ENCODE peak calls at places on chromosomes 4 and X, in four cellular contexts. One of them, this sample, is unnamed.

GRCh38 chr4:100486496-100486895 is 31.3 kb downstream of the EMCN start:
- DNase-seq in AG04450: no peak
- DNase-seq in psoas muscle: no peak
- DNase-seq in lower leg skin: no peak
- DNase-seq in this sample: no peak

GRCh38 chr4:2363056-2363719 is 55.3 kb downstream of the ZFYVE28 start:
- DNase-seq in psoas muscle: peak
- DNase-seq in AG04450: no peak
- DNase-seq in lower leg skin: no peak
- DNase-seq in this sample: no peak

GRCh38 chr4:121308328-121308663 is 72.5 kb downstream of the QRFPR start:
- DNase-seq in lower leg skin: no peak
- DNase-seq in AG04450: no peak
- DNase-seq in psoas muscle: no peak
- DNase-seq in this sample: no peak

GRCh38 chrX:68999351-68999750 is 165.9 kb downstream of the PJA1 start:
- DNase-seq in lower leg skin: peak
- DNase-seq in psoas muscle: no peak
- DNase-seq in AG04450: no peak
- DNase-seq in this sample: no peak

GRCh38 chrX:118520858-118521206 is 25.2 kb downstream of the DOCK11 start:
- DNase-seq in AG04450: no peak
- DNase-seq in psoas muscle: no peak
- DNase-seq in lower leg skin: no peak
- DNase-seq in this sample: no peak

GRCh38 chr4:136823020-136823419 is 709.3 kb downstream of the PCDH18 start:
- DNase-seq in psoas muscle: no peak
- DNase-seq in lower leg skin: no peak
- DNase-seq in AG04450: no peak
- DNase-seq in this sample: no peak

GRCh38 chr4:6905501-6905900 is 4.1 kb upstream of the TBC1D14 start:
- DNase-seq in AG04450: no peak
- DNase-seq in psoas muscle: no peak
- DNase-seq in lower leg skin: peak
- DNase-seq in this sample: no peak

GRCh38 chr4:98659106-98659592 is 738 bp upstream of the TSPAN5 start:
- DNase-seq in AG04450: no peak
- DNase-seq in lower leg skin: no peak
- DNase-seq in psoas muscle: no peak
- DNase-seq in this sample: no peak

GRCh38 chr4:88803600-88804096 is 106.0 kb upstream of the NAP1L5 start:
- DNase-seq in AG04450: peak
- DNase-seq in psoas muscle: no peak
- DNase-seq in lower leg skin: no peak
- DNase-seq in this sample: no peak

GRCh38 chrX:65407157-65407626 is 127.4 kb downstream of the LAS1L start:
- DNase-seq in AG04450: no peak
- DNase-seq in lower leg skin: no peak
- DNase-seq in psoas muscle: no peak
- DNase-seq in this sample: no peak

GRCh38 chrX:149513713-149514427 is 8.8 kb upstream of the IDS start:
- DNase-seq in lower leg skin: peak
- DNase-seq in AG04450: no peak
- DNase-seq in psoas muscle: no peak
- DNase-seq in this sample: no peak

GRCh38 chrX:14832591-14832990 is 40.3 kb downstream of the FANCB start:
- DNase-seq in lower leg skin: no peak
- DNase-seq in psoas muscle: no peak
- DNase-seq in AG04450: no peak
- DNase-seq in this sample: no peak

GRCh38 chr4:140876597-140877364 is 120.6 kb upstream of the TBC1D9 start:
- DNase-seq in psoas muscle: no peak
- DNase-seq in lower leg skin: no peak
- DNase-seq in AG04450: peak
- DNase-seq in this sample: no peak

GRCh38 chr4:140611854-140612253 is 43.1 kb upstream of the UCP1 start:
- DNase-seq in lower leg skin: no peak
- DNase-seq in psoas muscle: no peak
- DNase-seq in AG04450: no peak
- DNase-seq in this sample: no peak

GRCh38 chrX:125627676-125628075 is 308.0 kb downstream of the TEX13C start:
- DNase-seq in lower leg skin: no peak
- DNase-seq in AG04450: no peak
- DNase-seq in psoas muscle: no peak
- DNase-seq in this sample: no peak

GRCh38 chrX:139890991-139891700 is 41.7 kb downstream of the ATP11C start:
- DNase-seq in psoas muscle: no peak
- DNase-seq in lower leg skin: no peak
- DNase-seq in AG04450: peak
- DNase-seq in this sample: no peak

GRCh38 chr4:111937368-111937767 is 207.9 kb upstream of the FAM241A start:
- DNase-seq in AG04450: no peak
- DNase-seq in psoas muscle: no peak
- DNase-seq in lower leg skin: no peak
- DNase-seq in this sample: no peak

GRCh38 chrX:110852180-110852579 is 56.6 kb upstream of the CHRDL1 start:
- DNase-seq in lower leg skin: no peak
- DNase-seq in AG04450: no peak
- DNase-seq in psoas muscle: no peak
- DNase-seq in this sample: no peak

GRCh38 chr4:212438-213174 is 88.3 kb downstream of the ZNF718 start:
- DNase-seq in AG04450: peak
- DNase-seq in lower leg skin: no peak
- DNase-seq in psoas muscle: peak
- DNase-seq in this sample: peak

GRCh38 chrX:14003876-14004425 is 25.7 kb downstream of the GEMIN8 start:
- DNase-seq in lower leg skin: no peak
- DNase-seq in psoas muscle: no peak
- DNase-seq in AG04450: no peak
- DNase-seq in this sample: no peak

GRCh38 chr4:7423801-7424552 is 10.8 kb downstream of the PSAPL1 start:
- DNase-seq in lower leg skin: peak
- DNase-seq in AG04450: no peak
- DNase-seq in psoas muscle: no peak
- DNase-seq in this sample: no peak

GRCh38 chr4:52107336-52107735 is 56.2 kb downstream of the SPATA18 start:
- DNase-seq in AG04450: no peak
- DNase-seq in psoas muscle: no peak
- DNase-seq in lower leg skin: no peak
- DNase-seq in this sample: no peak

GRCh38 chrX:136035663-136036062 is 50.4 kb downstream of the SLC9A6 start:
- DNase-seq in lower leg skin: no peak
- DNase-seq in AG04450: no peak
- DNase-seq in psoas muscle: no peak
- DNase-seq in this sample: no peak

GRCh38 chr4:185283723-185284122 is 74.3 kb downstream of the SNX25 start:
- DNase-seq in AG04450: no peak
- DNase-seq in lower leg skin: no peak
- DNase-seq in psoas muscle: no peak
- DNase-seq in this sample: no peak

GRCh38 chrX:47218920-47219815 is 687 bp downstream of the CDK16 start:
- DNase-seq in psoas muscle: peak
- DNase-seq in AG04450: no peak
- DNase-seq in lower leg skin: peak
- DNase-seq in this sample: no peak

GRCh38 chr4:109171098-109171497 is 131.4 kb downstream of the COL25A1 start:
- DNase-seq in AG04450: no peak
- DNase-seq in lower leg skin: no peak
- DNase-seq in psoas muscle: no peak
- DNase-seq in this sample: no peak

GRCh38 chr4:109166586-109166985 is 135.9 kb downstream of the COL25A1 start:
- DNase-seq in lower leg skin: no peak
- DNase-seq in psoas muscle: no peak
- DNase-seq in AG04450: no peak
- DNase-seq in this sample: no peak

GRCh38 chr4:109172301-109172700 is 130.2 kb downstream of the COL25A1 start:
- DNase-seq in psoas muscle: no peak
- DNase-seq in lower leg skin: no peak
- DNase-seq in AG04450: no peak
- DNase-seq in this sample: no peak

GRCh38 chr4:109166126-109166525 is 136.3 kb downstream of the COL25A1 start:
- DNase-seq in lower leg skin: no peak
- DNase-seq in psoas muscle: no peak
- DNase-seq in AG04450: no peak
- DNase-seq in this sample: no peak

DNA sequence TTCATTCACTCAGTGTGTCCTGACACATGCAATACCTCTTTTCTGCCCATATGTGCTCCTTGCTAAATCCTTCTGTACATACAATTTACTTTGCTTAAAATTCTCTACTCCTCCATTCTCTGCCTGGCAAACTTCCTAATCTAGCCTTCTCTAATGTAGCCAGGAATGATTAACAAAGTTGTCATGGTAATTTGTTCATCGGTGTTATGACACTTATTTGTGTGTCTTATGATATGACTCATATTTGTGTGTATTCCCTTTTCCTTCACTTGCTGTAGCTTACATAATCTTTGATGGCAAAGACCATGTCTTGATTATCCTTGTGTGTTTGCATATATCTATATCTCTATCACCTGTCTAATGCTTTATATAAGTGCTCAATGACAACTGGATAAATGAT is 133.3 kb downstream of the COL25A1 start:
- DNase-seq in AG04450: no peak
- DNase-seq in lower leg skin: no peak
- DNase-seq in psoas muscle: no peak
- DNase-seq in this sample: no peak
- TF ChIP-seq CTCF in AG04450: no peak
- TF ChIP-seq CTCF in lower leg skin: no peak
- TF ChIP-seq CTCF in psoas muscle: no peak
- TF ChIP-seq CTCF in this sample: no peak

DNA sequence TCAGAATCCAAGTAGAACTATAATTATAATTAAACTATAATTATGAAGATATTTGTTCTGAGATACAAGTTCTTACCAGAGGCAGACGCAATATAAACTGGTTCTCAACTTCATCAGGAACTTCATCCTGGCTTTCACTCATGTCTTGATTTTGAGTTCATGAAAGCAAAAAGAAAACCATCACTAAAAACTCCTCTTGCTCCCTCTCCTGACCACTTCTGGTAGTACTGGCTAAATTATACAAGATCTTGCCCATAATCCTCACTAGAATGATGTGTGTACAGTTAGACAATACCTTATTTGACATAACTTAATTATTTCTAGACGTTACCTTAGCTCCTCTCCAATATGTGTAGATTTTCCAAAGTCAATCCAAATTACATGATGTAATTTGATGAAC is 3.7 kb downstream of the TAF7L start:
- DNase-seq in psoas muscle: no peak
- DNase-seq in AG04450: peak
- DNase-seq in lower leg skin: no peak
- DNase-seq in this sample: no peak
- TF ChIP-seq CTCF in psoas muscle: peak
- TF ChIP-seq CTCF in AG04450: peak
- TF ChIP-seq CTCF in lower leg skin: no peak
- TF ChIP-seq CTCF in this sample: no peak

GRCh38 chr4:26319467-26320158 is 1.2 kb upstream of the RBPJ start:
- DNase-seq in psoas muscle: peak
- DNase-seq in AG04450: peak
- DNase-seq in lower leg skin: peak
- DNase-seq in this sample: peak
- TF ChIP-seq CTCF in psoas muscle: no peak
- TF ChIP-seq CTCF in AG04450: peak
- TF ChIP-seq CTCF in lower leg skin: peak
- TF ChIP-seq CTCF in this sample: no peak

GRCh38 chr4:76087007-76087769 is 12.7 kb downstream of the ART3 start:
- DNase-seq in AG04450: peak
- DNase-seq in lower leg skin: no peak
- DNase-seq in psoas muscle: peak
- DNase-seq in this sample: no peak
- TF ChIP-seq CTCF in AG04450: peak
- TF ChIP-seq CTCF in lower leg skin: no peak
- TF ChIP-seq CTCF in psoas muscle: peak
- TF ChIP-seq CTCF in this sample: no peak

DNA sequence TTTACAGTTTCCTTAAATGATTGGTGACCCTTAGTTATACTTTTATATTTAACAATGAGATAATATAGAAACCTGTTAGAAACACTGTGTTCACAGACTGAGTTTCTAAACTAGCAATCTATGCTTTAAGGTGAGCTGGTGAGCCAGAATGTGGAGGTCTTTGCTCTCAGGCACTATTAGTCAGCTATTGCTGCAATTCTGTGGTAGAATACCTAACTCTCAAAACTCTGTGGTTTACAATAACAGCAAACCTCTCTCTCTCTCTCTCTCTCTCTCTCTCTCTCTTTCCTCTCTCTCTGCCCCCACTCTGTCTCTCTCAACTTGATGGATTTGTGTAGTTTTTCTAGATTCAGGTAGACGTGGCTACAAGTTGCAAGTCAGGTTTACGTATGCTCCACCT is 17.6 kb upstream of the LCORL start:
- DNase-seq in AG04450: no peak
- DNase-seq in lower leg skin: no peak
- DNase-seq in psoas muscle: no peak
- DNase-seq in this sample: no peak
- TF ChIP-seq CTCF in AG04450: no peak
- TF ChIP-seq CTCF in lower leg skin: no peak
- TF ChIP-seq CTCF in psoas muscle: no peak
- TF ChIP-seq CTCF in this sample: no peak

GRCh38 chrX:74492720-74493201 is 71.5 kb downstream of the SLC16A2 start:
- DNase-seq in AG04450: no peak
- DNase-seq in psoas muscle: no peak
- DNase-seq in lower leg skin: no peak
- DNase-seq in this sample: no peak
- TF ChIP-seq CTCF in AG04450: peak
- TF ChIP-seq CTCF in psoas muscle: peak
- TF ChIP-seq CTCF in lower leg skin: no peak
- TF ChIP-seq CTCF in this sample: no peak

DNA sequence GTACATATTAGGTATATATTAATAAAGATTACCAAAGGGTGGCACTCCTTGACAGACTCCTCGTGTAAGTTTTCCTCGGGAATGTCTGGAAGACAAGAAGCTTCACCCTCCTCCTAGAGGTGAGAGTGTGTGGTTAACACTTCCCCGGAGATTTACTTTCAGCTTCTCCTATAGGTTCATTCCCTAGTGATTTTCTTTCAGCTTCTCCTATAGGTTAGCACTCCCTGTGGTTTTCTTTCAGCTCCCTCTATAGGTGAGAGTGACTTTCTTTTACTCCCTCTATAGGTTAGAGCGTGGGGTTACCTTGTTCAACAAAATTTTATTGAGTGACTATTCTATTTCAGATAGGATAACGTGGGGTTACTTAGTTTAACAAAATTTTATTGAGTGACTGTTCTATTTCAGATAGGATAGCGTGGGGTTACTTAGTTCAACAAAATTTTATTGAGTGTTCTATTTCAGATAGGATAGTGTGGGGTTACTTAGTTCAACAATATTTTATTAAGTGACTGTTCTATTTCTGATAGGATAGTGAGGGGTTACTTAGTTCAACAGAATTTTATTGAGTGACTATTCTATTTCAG is 106.0 kb upstream of the PLAC1 start:
- DNase-seq in AG04450: no peak
- DNase-seq in psoas muscle: no peak
- DNase-seq in lower leg skin: no peak
- DNase-seq in this sample: no peak
- TF ChIP-seq CTCF in AG04450: peak
- TF ChIP-seq CTCF in psoas muscle: no peak
- TF ChIP-seq CTCF in lower leg skin: no peak
- TF ChIP-seq CTCF in this sample: no peak